ENCODE peak calls at places on chromosomes 16 and 17, in four cellular contexts. F is left lung, L is HFF-Myc, O is uterus. W is an unnamed sample.

GRCh38 chr17:71921726-71922320 is 199.0 kb upstream of the SOX9 start:
- DNase-seq in F (no peak), L (no peak), O (no peak), W (no peak)

GRCh38 chr17:35540589-35541404 is 3.3 kb upstream of the SLFN12L start:
- DNase-seq in F (peak), L (no peak), O (peak), W (no peak)

GRCh38 chr16:56871172-56871593 is 6.2 kb downstream of the SLC12A3 start:
- DNase-seq in F (no peak), L (no peak), O (no peak), W (no peak)

GRCh38 chr17:77744268-77744988 is 214.1 kb upstream of the TNRC6C start:
- DNase-seq in F (peak), L (no peak), O (no peak), W (no peak)

GRCh38 chr17:31878703-31879073 is 19.6 kb upstream of the COPRS start:
- DNase-seq in F (no peak), L (no peak), O (no peak), W (no peak)

GRCh38 chr16:27366687-27367462 is 35.1 kb upstream of the IL21R start:
- DNase-seq in F (no peak), L (no peak), O (no peak), W (no peak)

GRCh38 chr17:1413281-1413791 is 13.3 kb upstream of the YWHAE start:
- DNase-seq in F (peak), L (peak), O (peak), W (peak)

GRCh38 chr17:77696151-77696719 is 262.3 kb upstream of the TNRC6C start:
- DNase-seq in F (no peak), L (no peak), O (no peak), W (no peak)

GRCh38 chr16:54945063-54945462 is 14.4 kb downstream of the IRX5 start:
- DNase-seq in F (no peak), L (no peak), O (no peak), W (no peak)

GRCh38 chr16:15041260-15042011 is 14.4 kb downstream of the NTAN1 start:
- DNase-seq in F (peak), L (no peak), O (peak), W (no peak)

GRCh38 chr16:50547340-50547865 is 793 bp upstream of the NKD1 start:
- DNase-seq in F (peak), L (no peak), O (peak), W (no peak)

GRCh38 chr17:73471924-73472323 is 160.1 kb upstream of the CDC42EP4 start:
- DNase-seq in F (no peak), L (no peak), O (no peak), W (no peak)
- TF ChIP-seq CTCF in F (no peak), L (no peak), O (no peak), W (no peak)

GRCh38 chr16:84928679-84929420 is 82.5 kb downstream of the ZDHHC7 start:
- DNase-seq in F (no peak), L (no peak), O (peak), W (no peak)
- TF ChIP-seq CTCF in F (no peak), L (no peak), O (no peak), W (no peak)

GRCh38 chr17:50272711-50273653 is 1.3 kb upstream of the TMEM92 start:
- DNase-seq in F (peak), L (no peak), O (peak), W (no peak)
- TF ChIP-seq CTCF in F (peak), L (peak), O (peak), W (peak)

GRCh38 chr16:85704900-85705846 is 16.4 kb upstream of the GINS2 start:
- DNase-seq in F (no peak), L (no peak), O (no peak), W (no peak)
- TF ChIP-seq CTCF in F (no peak), L (no peak), O (no peak), W (no peak)

DNA sequence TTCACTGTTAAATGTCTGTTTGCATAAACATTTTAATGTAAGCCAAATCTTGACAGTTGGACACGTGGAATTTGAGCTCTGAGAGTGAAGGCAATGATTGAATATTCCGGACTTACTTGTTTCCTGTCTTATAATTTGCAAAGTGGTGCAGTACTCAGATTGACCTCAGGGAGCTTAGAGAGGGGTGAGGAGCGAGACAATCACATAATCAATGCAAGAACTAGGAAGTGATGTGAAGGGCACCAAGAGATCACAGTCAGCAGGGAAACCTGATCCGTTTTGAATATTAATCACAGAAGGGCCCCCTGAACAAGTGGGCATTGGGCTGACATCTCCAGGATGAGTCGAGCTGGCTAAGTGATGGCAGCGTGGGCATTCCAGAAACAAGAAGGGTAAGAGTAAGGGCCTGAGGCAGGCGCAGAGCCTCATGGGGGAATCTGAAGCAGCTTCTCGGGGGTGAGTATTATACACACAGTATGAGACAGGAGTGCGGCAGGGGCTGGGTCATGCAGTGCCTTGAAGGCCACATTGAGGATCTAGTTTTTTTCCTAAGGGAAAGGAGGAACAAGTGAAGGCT is 26.1 kb downstream of the TEX2 start:
- DNase-seq in F (no peak), L (no peak), O (no peak), W (no peak)
- TF ChIP-seq CTCF in F (no peak), L (peak), O (no peak), W (peak)

GRCh38 chr17:53313746-53314145 is 509.0 kb upstream of the KIF2B start:
- DNase-seq in F (no peak), L (no peak), O (no peak), W (no peak)
- TF ChIP-seq CTCF in F (no peak), L (no peak), O (no peak), W (peak)

DNA sequence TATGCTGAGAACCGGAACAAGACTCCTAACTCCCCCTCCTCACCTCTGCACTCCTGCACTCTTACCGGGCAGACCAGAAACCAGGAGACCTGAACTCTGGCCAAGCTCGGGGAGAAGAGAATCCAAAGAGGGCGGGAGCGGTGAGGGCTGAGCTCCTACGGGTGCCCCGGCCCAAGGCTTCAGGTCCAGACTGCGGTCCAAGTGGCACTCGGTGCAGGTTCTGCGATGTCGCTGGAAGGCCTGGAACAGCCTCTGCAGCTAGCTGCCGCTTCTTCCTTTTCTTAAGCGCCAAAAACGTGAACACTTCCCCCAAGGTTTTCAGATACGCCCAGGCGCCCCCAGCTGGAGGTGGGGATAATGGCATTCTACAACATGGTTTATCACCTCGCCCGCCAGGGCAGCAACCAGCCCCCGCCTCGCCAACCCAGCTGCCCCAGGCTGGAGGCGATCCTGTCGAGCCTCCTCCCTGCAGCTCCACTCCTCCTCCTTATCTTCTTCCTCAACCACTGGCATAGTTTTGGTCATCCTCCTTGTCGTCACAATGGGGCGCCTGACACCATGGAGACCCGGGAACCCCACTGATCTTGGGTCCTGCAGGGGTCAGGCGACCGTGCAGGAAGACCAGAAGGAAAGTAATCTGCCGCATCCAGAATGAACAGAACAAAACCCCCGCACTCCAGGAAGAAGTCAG is 1735.9 kb downstream of the TP53TG3F start:
- DNase-seq in F (no peak), L (no peak), O (no peak), W (no peak)
- TF ChIP-seq CTCF in F (no peak), L (no peak), O (no peak), W (no peak)

GRCh38 chr16:85333744-85334640 is 221.7 kb upstream of the CIBAR2 start:
- DNase-seq in F (no peak), L (no peak), O (no peak), W (no peak)

GRCh38 chr16:85332175-85332574 is 219.9 kb upstream of the CIBAR2 start:
- DNase-seq in F (no peak), L (no peak), O (no peak), W (no peak)

GRCh38 chr16:85333337-85333736 is 221.1 kb upstream of the CIBAR2 start:
- DNase-seq in F (no peak), L (no peak), O (no peak), W (no peak)

GRCh38 chr16:85335584-85336492 is 223.6 kb upstream of the CIBAR2 start:
- DNase-seq in F (no peak), L (no peak), O (no peak), W (no peak)

DNA sequence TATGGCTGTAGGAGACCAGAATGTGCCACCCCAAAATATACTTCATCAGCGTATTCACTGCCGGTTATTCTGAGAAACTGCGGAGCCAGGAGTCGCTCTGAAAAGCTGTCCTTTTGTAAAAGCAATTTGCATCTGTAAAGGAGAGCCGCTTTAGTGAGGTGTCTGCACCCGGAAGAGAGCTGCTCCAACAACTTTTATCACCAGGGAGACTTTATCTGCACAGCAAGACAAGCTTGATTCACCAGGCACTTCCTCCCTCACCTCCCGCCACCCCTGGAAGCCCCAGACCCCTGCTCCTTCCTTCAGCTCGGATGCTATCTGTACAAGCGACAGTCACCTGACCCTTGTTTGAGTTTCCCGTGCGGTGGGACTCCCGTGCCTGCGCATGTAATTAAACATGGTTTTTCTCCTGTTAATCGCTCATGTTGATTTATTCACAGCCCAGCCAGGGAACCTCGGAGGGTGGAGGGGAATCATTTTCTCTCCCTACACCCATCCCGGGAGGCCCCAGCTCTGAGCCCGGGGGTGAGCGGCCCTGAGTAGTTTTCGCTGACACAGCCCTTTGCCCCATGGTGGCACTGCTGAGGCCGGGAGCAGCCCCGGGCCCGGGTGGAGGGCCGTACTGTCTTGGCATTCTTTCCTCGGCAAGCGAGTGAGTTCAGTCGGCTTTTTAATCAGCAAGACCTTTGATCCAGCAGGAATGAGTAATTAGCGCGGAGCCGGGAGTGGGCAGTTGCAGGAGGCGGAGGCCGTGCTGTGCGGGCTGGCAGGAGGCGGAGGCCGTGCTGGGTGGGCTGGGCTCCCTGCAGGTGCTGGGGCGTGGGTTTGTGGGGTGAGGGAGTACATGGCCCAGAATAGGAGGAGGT is 222.7 kb upstream of the CIBAR2 start:
- DNase-seq in F (no peak), L (no peak), O (no peak), W (no peak)
- TF ChIP-seq CTCF in F (no peak), L (no peak), O (no peak), W (peak)

DNA sequence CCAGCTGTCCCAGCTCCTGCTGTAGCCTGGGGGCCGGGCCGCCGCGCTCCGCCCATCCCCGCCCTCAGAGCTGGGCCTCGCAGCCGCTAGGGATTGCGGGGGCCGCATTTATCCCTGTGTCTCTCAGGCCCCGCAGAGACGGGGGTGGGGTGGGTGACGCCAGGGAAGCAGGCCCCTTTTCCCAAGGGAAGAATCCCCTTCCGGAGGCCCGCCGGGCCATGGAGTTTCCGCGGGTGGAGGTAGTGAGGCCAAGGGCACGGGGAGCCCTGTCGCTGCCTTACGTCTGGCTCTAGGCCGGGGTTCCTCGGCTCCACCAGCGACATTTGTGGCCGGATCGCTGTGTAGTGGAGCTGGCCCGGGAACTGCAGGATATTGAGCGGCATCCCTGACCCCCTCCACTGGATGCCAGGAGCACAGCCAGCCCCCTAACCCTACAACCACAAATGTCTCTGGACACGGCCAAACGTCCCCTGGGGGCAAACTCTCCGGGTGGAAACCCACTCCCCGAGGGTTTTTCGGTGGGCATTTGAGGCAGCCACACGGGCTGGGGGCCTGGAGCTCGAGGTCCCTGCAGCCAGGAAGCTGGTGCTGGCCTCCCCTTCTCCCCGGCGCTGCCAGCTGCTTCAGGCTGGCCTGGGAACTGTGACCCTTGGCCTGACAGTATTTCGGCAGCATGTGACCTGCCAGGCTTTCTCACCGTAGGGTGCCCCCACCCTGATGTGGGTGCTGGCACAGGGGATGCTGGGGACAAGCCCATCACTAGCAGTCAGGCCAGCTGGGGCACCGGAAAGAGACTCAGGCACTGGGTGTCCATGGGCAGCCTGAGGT is 12.0 kb upstream of the CD300A start:
- DNase-seq in F (peak), L (no peak), O (peak), W (peak)
- TF ChIP-seq CTCF in F (peak), L (no peak), O (peak), W (no peak)

DNA sequence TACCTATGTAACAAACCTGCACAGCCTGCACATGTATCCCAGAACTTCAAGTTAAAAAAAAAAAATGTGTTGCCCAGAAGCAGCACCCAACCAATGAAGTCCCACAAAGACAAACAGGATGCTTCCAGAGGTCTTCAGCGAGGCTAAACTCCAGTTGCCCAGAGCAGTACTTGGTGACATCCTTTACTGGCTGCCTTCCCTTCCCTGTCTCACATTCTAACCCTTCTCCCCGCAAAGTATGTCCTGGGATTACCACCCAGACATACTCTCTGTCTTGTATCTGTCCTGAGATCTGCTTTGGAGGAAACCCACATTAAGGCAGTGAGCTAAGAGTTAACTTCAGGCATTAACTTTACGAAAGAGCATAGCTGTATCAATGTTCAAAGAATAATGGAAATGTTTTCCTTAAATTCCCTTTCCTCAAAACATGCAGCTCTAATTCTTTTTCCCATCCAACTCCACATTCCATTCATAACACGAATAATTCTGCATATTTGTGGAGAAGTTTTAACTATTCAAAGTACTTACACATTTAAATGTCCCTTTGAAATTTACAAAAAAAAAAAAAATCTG is 385.2 kb downstream of the NPIPA8 start:
- DNase-seq in F (no peak), L (no peak), O (no peak), W (no peak)
- TF ChIP-seq CTCF in F (no peak), L (no peak), O (no peak), W (no peak)

W was measured in retinal pigment epithelial cell.